ENCODE peak calls at places on chromosomes 11 and 22, in nine cellular contexts. G, Y, H, B, M, W, S, V and K are unnamed samples.

GRCh38 chr11:126465573-126466287 is 110.2 kb downstream of the ST3GAL4 start:
- DNase-seq in G (no peak), Y (no peak), H (no peak), B (no peak), M (no peak), W (no peak), S (no peak), V (no peak), K (peak; percentile 46)

GRCh38 chr11:125070699-125071254 is 7.7 kb downstream of the SLC37A2 start:
- DNase-seq in G (no peak), Y (peak; percentile 81), H (peak; percentile 80), B (peak; percentile 94), M (peak; percentile 87), W (peak; percentile 87), S (no peak), V (no peak), K (peak; percentile 43)

GRCh38 chr11:78298216-78298860 is 109.6 kb downstream of the USP35 start:
- DNase-seq in G (no peak), Y (no peak), H (no peak), B (no peak), M (no peak), W (no peak), S (no peak), V (no peak), K (no peak)

GRCh38 chr22:19597399-19597735 is 73.2 kb upstream of the CLDN5 start:
- DNase-seq in G (peak; percentile 19), Y (no peak), H (no peak), B (no peak), M (no peak), W (no peak), S (no peak), V (no peak), K (no peak)

GRCh38 chr22:16989915-16990314 is 18.1 kb downstream of the GAB4 start:
- DNase-seq in G (no peak), Y (no peak), H (no peak), B (no peak), M (no peak), W (no peak), S (no peak), V (no peak), K (no peak)

GRCh38 chr11:75223954-75224643 is 16.5 kb upstream of the TPBGL start:
- DNase-seq in G (no peak), Y (no peak), H (no peak), B (no peak), M (peak; percentile 44), W (peak; percentile 3), S (no peak), V (no peak), K (no peak)

GRCh38 chr11:60984616-60985015 is 13.1 kb downstream of the CD6 start:
- DNase-seq in G (no peak), Y (no peak), H (no peak), B (no peak), M (no peak), W (no peak), S (no peak), V (no peak), K (no peak)

GRCh38 chr11:125562430-125562829 is 6.8 kb upstream of the EI24 start:
- DNase-seq in G (no peak), Y (no peak), H (no peak), B (no peak), M (no peak), W (no peak), S (no peak), V (no peak), K (no peak)

GRCh38 chr11:57979532-57980079 is 44.1 kb upstream of the OR9Q1 start:
- DNase-seq in G (no peak), Y (no peak), H (no peak), B (no peak), M (no peak), W (no peak), S (no peak), V (no peak), K (no peak)

GRCh38 chr11:69014084-69014935 is 1.3 kb upstream of the MRGPRF start:
- DNase-seq in G (no peak), Y (peak; percentile 67), H (peak; percentile 34), B (no peak), M (no peak), W (no peak), S (no peak), V (no peak), K (no peak)

GRCh38 chr11:116415095-116415494 is 357.7 kb downstream of the BUD13 start:
- DNase-seq in G (no peak), Y (no peak), H (no peak), B (no peak), M (no peak), W (no peak), S (no peak), V (no peak), K (no peak)

DNA sequence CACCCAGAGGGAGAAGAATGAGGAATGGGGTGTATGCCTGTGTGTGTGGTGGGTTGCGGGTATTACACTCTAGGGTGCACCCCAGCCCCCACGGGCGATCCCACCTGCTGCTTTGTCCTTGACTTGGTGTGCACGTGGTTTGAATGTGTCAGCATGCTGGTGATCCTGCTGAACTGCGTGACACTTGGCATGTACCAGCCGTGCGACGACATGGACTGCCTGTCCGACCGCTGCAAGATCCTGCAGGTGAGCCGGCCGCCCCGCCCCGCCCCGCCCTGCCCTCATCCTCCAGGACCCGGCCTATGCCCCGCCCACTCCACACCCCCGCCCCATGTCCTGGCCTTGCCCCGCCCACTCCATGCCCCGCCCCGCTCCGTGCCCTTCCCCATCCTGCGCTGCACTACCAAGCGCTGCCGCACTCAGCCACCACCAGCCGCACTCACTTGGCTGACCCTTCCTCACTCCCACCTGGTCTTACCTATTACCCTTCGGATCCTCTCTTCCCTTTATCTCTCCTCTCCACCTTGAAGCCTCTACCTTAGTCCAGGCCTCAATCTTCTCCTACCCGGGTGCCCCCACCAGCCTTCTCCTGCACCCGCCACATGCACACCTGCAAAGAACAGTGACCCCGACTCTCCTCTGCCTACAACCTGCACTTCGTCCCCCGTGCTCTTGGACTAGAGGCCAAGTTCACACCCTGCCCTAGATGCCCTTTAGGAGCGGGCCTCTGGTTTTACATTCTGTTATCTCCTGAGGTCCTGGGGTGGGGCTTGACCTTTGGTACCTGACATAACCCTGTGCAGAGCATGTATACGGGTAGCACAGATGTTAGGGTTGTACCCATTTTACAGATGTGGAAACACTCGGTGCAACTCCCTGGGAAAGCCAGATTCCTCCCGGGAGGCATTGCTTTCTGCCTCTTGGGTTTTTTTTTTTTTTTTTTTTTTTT is 27.7 kb downstream of the CACNA1I start:
- DNase-seq in G (peak; percentile 62), Y (peak; percentile 60), H (no peak), B (peak; percentile 42), M (peak; percentile 39), W (peak; percentile 80), S (no peak), V (no peak), K (no peak)
- TF ChIP-seq CTCF in G (no peak), Y (no peak), H (peak; percentile 4), B (no peak), M (no peak), W (peak; percentile 38), S (peak; percentile 4), V (no peak), K (no peak)

DNA sequence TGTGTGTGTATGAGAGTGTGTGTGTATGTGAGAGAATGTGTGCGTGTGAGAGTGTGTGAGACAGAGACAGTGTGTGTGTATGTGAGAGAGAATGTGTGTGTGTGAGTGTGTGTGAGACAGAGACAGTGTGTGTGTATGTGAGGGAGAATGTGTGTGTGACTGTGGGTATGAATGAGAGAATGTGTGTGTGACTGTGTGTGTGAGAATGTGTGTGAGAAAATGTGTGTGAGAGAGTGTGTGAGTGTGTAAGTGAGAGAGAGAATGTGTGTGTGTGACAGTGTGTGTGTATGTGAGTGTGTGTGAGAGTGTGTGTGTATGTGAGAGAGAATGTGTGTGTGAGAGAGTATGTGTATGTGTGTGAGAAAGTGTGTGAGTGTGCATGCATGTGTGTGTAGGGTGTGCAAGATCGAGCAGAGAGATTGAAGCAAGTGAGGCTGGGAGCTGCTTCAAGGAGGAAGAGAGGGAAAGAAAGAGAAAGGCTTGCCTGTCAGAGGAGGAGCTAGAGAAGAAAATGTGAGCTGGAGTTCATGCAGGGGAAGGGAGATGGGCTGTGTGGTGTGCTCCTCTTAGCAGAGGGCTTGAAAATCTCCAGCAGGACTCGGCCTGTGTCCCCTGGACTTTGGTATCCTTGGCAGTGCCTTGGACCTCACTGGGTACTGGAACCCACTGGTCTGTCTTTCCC is 27.7 kb upstream of the TP53I11 start:
- DNase-seq in G (no peak), Y (no peak), H (no peak), B (no peak), M (no peak), W (no peak), S (no peak), V (no peak), K (no peak)
- H3K4me3 ChIP-seq in G (no peak overlapping the region), Y (no peak overlapping the region), H (no peak overlapping the region), B (no peak overlapping the region), M (no peak overlapping the region), W (no peak overlapping the region), S (no peak overlapping the region), V (no peak overlapping the region), K (no peak overlapping the region)

DNA sequence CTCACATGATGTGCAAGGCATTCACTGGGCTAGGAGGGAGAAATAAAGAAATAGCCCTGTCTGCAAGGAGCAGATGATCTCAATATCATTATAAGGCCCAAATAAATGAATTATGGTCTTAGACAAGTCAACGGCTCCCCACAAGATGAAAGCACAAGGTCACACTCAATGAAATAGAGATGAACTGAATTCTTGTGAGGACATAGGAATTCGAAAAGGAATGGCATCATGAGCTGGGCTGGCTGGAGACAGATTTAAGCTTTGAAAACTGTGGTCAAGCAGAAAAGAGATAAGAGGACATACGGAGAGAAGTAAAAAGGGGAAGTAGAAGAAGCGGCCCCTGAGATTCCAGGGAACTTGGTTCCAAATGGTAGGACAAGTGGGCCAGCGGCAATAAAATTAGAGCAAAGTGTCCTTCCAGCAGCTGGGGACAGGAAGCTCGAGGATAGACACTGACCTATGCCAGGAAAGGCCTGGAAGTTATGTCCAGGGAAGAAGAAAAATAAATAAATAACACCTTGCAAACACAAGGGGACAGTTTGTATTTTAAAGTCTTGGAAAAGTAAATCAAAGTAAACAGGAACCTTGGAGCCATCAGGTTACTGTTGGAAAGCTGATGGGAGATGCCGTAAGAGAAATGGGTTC is 37.9 kb downstream of the GALNT18 start:
- DNase-seq in G (no peak), Y (no peak), H (peak; percentile 4), B (no peak), M (no peak), W (no peak), S (no peak), V (no peak), K (no peak)
- TF ChIP-seq CTCF in G (no peak), Y (no peak), H (no peak), B (no peak), M (no peak), W (no peak), S (no peak), V (no peak), K (no peak)

DNA sequence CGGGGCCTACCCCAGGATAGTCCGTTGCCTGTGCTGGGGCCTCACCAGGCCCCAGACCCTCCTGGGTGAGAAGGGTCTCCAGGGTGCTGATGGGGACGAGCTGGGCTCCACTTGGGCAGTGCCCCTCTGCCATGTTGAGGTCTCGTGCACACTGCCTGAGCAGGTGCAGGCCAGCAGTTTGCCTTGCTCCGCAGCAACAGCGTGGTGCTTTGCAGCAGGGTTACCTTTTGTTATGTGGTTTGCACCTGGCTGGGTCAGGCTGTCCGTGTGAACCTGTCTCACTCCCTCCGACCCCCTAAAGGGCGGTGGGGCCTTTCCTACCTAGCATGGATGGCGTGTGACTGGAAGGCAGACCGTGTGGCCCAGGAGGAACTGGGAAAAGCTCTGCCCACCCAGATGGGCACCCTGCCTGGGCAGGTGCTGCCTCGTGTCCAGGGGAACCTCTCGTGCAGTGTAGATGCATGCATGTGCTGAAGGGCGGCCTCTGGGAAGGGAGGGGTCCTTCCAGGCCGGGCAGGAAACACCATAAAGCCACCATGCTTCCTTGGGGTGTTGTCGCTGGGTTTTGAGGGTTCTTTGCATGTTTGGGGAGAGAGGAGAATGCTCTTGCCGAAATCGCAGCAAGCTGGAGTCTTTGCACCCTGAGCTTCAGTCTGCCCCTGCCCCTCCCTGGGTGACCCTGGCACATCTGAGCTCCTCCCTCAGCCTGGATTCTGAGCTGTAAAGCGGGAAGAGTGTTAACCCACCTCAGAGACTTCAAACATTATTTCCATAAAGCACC is 75.4 kb upstream of the PPARA start:
- DNase-seq in G (no peak), Y (peak; percentile 54), H (no peak), B (peak; percentile 47), M (no peak), W (no peak), S (no peak), V (no peak), K (no peak)
- H3K4me3 ChIP-seq in G (no peak overlapping the region), Y (peak overlapping the region; percentile 95), H (peak overlapping the region; percentile 95), B (peak overlapping the region; percentile 58), M (peak overlapping the region; percentile 94), W (peak overlapping the region; percentile 89), S (peak overlapping the region; percentile 63), V (peak overlapping the region; percentile 77), K (no peak overlapping the region)